ENCODE peak calls at places on chromosomes 2 and 18, in four cellular contexts. One of them, this sample, is unnamed.
A peak's percentile ranks its signal among the peaks of the same experiment; 100 is the strongest.

GRCh38 chr2:165952600-165953210 is 871 bp downstream of the TTC21B start:
- DNase-seq in NT2/D1: no peak
- DNase-seq in HepG2: peak; percentile 12
- DNase-seq in HEK293T: no peak
- DNase-seq in this sample: no peak

GRCh38 chr2:20436716-20437470 is 10.0 kb upstream of the RHOB start:
- DNase-seq in NT2/D1: no peak
- DNase-seq in HepG2: peak; percentile 45
- DNase-seq in HEK293T: no peak
- DNase-seq in this sample: no peak

GRCh38 chr18:14978962-14979535 is 231.1 kb downstream of the ANKRD30B start:
- DNase-seq in NT2/D1: peak; percentile 33
- DNase-seq in HepG2: peak; percentile 23
- DNase-seq in HEK293T: peak; percentile 11
- DNase-seq in this sample: peak; percentile 82

GRCh38 chr2:17800693-17801458 is 15.4 kb upstream of the MSGN1 start:
- DNase-seq in NT2/D1: no peak
- DNase-seq in HepG2: no peak
- DNase-seq in HEK293T: no peak
- DNase-seq in this sample: peak; percentile 23

GRCh38 chr2:239252433-239253200 is 148.2 kb downstream of the HDAC4 start:
- DNase-seq in NT2/D1: no peak
- DNase-seq in HepG2: no peak
- DNase-seq in HEK293T: no peak
- DNase-seq in this sample: no peak

GRCh38 chr2:205807229-205807628 is 124.9 kb downstream of the NRP2 start:
- DNase-seq in NT2/D1: no peak
- DNase-seq in HepG2: no peak
- DNase-seq in HEK293T: no peak
- DNase-seq in this sample: no peak

GRCh38 chr2:233082934-233083755 is 23.0 kb downstream of the INPP5D start:
- DNase-seq in NT2/D1: no peak
- DNase-seq in HepG2: no peak
- DNase-seq in HEK293T: no peak
- DNase-seq in this sample: no peak

GRCh38 chr18:24600076-24600654 is 139.7 kb downstream of the HRH4 start:
- DNase-seq in NT2/D1: no peak
- DNase-seq in HepG2: peak; percentile 40
- DNase-seq in HEK293T: peak; percentile 65
- DNase-seq in this sample: no peak

GRCh38 chr2:44515416-44515815 is 153.7 kb downstream of the CAMKMT start:
- DNase-seq in NT2/D1: no peak
- DNase-seq in HepG2: no peak
- DNase-seq in HEK293T: no peak
- DNase-seq in this sample: no peak

GRCh38 chr2:200624660-200625059 is 38.8 kb downstream of the AOX1 start:
- DNase-seq in NT2/D1: no peak
- DNase-seq in HepG2: peak; percentile 24
- DNase-seq in HEK293T: no peak
- DNase-seq in this sample: no peak

GRCh38 chr2:236417150-236417549 is 152.5 kb upstream of the ACKR3 start:
- DNase-seq in NT2/D1: no peak
- DNase-seq in HepG2: no peak
- DNase-seq in HEK293T: no peak
- DNase-seq in this sample: no peak

GRCh38 chr2:222882484-222882928 is 21.7 kb downstream of the ACSL3 start:
- DNase-seq in NT2/D1: no peak
- DNase-seq in HepG2: no peak
- DNase-seq in HEK293T: no peak
- DNase-seq in this sample: no peak

GRCh38 chr2:191757256-191757655 is 79.3 kb downstream of the NABP1 start:
- DNase-seq in NT2/D1: no peak
- DNase-seq in HepG2: no peak
- DNase-seq in HEK293T: no peak
- DNase-seq in this sample: no peak

GRCh38 chr2:75560022-75560767 is 544 bp downstream of the EVA1A start:
- DNase-seq in NT2/D1: no peak
- DNase-seq in HepG2: no peak
- DNase-seq in HEK293T: peak; percentile 56
- DNase-seq in this sample: peak; percentile 73

GRCh38 chr2:122980672-122981071 is 1044.4 kb upstream of the CNTNAP5 start:
- DNase-seq in NT2/D1: no peak
- DNase-seq in HepG2: no peak
- DNase-seq in HEK293T: no peak
- DNase-seq in this sample: no peak

DNA sequence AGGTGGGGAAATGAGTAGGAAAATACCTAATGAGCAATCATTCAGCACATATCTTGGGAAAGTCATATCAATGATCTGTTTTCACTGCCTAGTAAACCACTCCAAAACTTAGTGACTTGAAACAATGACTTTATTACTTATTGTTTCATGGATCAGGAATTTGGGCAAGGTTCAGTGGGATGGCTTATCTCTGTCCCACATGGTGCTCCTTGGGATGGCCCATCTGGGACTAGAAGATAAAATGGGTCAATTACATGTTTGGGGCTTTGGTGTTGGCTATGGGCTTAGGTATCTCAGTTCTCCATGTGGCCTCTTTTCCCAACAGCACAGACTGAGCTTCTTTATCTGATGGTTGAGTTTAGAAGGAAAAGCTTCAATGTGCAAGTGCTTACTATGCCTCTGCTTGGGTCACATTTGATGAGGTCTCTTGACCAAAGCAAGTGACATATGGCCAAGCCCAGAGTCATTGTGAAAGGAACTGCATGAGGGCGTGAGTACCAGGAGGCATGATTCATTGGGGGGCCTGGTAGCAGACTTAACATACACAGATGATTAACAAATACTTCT is 218.1 kb upstream of the TNP1 start:
- DNase-seq in NT2/D1: no peak
- DNase-seq in HepG2: no peak
- DNase-seq in HEK293T: no peak
- DNase-seq in this sample: no peak
- TF ChIP-seq SUZ12 in NT2/D1: no peak
- TF ChIP-seq SUZ12 in HepG2: no peak
- TF ChIP-seq SUZ12 in HEK293T: no peak
- TF ChIP-seq SUZ12 in this sample: no peak

DNA sequence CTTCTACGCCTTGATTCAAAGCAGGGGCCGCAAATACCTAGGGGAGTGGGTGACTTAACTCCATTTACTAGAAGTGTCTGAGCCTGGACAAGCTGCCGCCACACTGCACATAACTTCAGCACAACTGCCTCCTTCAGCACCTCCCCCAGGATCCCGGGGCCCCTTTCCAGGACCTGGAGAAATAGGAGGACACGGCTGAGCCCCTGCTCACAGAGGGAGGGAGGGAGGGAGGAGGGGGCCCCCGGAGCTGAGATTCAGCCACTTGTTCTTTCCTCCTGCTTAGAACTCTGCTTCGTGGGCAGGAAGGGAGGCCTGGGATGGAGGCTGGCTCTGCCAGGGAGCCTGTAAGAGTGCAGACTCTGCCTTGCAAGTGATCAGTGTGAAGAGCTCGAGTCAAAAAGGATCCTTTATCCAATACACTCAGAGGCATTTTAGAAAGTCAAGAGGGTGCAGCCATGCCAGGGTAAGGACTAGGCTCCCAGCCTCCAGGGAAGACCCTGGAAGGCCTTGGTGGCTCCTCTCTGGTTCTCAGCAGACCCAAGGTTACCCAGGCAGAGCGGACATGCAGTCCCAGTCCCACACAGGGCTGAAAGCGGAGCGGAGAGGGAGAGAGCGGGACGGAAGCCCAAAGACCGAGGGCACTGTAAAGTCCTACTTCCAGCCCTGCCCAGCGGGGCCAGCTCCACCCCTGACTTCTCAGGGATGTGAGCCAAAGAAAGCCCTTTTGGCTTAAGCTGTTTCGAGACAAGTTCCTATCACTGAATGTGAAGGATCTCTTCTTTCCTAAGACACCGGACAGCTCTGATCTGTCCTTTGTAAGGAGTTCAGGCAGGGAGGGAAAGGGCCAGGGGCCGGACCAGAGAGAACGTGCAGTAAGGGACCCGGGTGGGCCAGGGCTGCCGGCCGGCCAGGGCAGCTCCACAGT is 8.6 kb upstream of the ARMC9 start:
- DNase-seq in NT2/D1: no peak
- DNase-seq in HepG2: no peak
- DNase-seq in HEK293T: no peak
- DNase-seq in this sample: no peak
- TF ChIP-seq SUZ12 in NT2/D1: no peak
- TF ChIP-seq SUZ12 in HepG2: no peak
- TF ChIP-seq SUZ12 in HEK293T: no peak
- TF ChIP-seq SUZ12 in this sample: no peak

GRCh38 chr18:22630980-22631379 is 213.3 kb upstream of the CTAGE1 start:
- DNase-seq in NT2/D1: no peak
- DNase-seq in HepG2: no peak
- DNase-seq in HEK293T: no peak
- DNase-seq in this sample: no peak
- TF ChIP-seq SUZ12 in NT2/D1: no peak
- TF ChIP-seq SUZ12 in HepG2: no peak
- TF ChIP-seq SUZ12 in HEK293T: no peak
- TF ChIP-seq SUZ12 in this sample: no peak

DNA sequence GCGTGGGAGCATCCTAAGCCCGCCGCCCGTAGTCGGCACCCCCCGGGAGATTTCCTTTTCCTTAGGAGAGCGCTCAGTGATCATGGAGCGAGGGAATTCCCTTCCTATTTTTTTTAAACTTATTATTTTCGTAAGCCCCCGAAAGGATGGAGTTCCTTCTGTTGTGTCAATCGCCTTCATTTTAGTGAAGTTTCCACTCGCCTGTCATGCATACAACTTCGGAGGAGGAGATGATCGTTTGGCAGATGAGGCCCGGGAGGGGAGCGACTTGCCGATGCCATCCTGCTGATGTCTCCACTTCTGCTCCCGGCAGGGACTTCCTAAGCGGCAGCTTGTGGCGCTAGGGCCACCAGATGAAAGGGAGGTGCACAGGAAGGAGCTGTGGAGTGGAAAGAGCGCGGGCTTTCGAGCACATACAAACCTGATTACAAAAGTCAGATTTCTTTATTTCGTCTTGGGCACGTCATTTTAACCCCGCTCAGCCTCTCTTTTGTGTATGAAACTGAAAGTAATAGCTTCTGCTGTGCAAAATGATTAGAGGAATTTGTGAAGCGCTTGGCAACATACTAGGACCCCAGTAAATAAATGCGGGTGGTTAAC is at the start of gene ADGRF3:
- DNase-seq in NT2/D1: peak; percentile 15
- DNase-seq in HepG2: peak; percentile 63
- DNase-seq in HEK293T: peak; percentile 37
- DNase-seq in this sample: peak; percentile 59
- TF ChIP-seq SUZ12 in NT2/D1: no peak
- TF ChIP-seq SUZ12 in HepG2: no peak
- TF ChIP-seq SUZ12 in HEK293T: no peak
- TF ChIP-seq SUZ12 in this sample: no peak

This sample was measured in H1.